ENCODE peak calls at places on chromosome 4, in seven cellular contexts. G is myocyte; U is substantia nigra; D is amygdala; N is Karpas-422; I is upper lobe of left lung; Z is activated T-cell treated with anti-CD3 and anti-CD28 coated beads, Interleukin-2, amount 50 U/mL, for 72 hours. K is an unnamed sample.

GRCh38 chr4:138959421-138959820 is 56.2 kb upstream of the NOCT start:
- DNase-seq in I (no peak), D (no peak), N (no peak), U (no peak), G (no peak), Z (no peak), K (no peak)

GRCh38 chr4:111649308-111649707 is 495.9 kb upstream of the FAM241A start:
- DNase-seq in N (no peak), I (no peak), G (no peak), U (no peak), Z (no peak), D (no peak), K (no peak)

GRCh38 chr4:53422367-53422766 is 44.9 kb downstream of the FIP1L1 start:
- DNase-seq in N (no peak), D (no peak), Z (no peak), G (no peak), I (no peak), U (no peak), K (no peak)

GRCh38 chr4:110610620-110610939 is 12.3 kb downstream of the PITX2 start:
- DNase-seq in D (no peak), I (no peak), U (no peak), G (no peak), Z (no peak), N (no peak), K (no peak)

GRCh38 chr4:76590847-76591281 is 155.8 kb downstream of the SHROOM3 start:
- DNase-seq in D (no peak), G (peak; percentile 86), N (no peak), Z (no peak), U (no peak), I (no peak), K (no peak)

GRCh38 chr4:8685831-8686230 is 93.3 kb downstream of the CPZ start:
- DNase-seq in I (no peak), N (no peak), G (no peak), D (no peak), U (no peak), Z (no peak), K (no peak)

GRCh38 chr4:184775854-184776555 is 42.1 kb upstream of the CENPU start:
- DNase-seq in D (no peak), U (no peak), N (no peak), I (no peak), G (no peak), Z (no peak), K (no peak)

GRCh38 chr4:165010487-165010886 is 21.3 kb upstream of the TRIM60 start:
- DNase-seq in U (no peak), I (no peak), G (no peak), N (no peak), Z (no peak), D (no peak), K (no peak)

GRCh38 chr4:123652501-123652900 is 255.9 kb downstream of the SPRY1 start:
- DNase-seq in Z (no peak), U (no peak), I (no peak), G (no peak), N (no peak), D (no peak), K (no peak)

GRCh38 chr4:107931775-107932321 is 499 bp downstream of the CYP2U1 start:
- DNase-seq in I (peak; percentile 21), G (no peak), Z (peak; percentile 43), D (peak; percentile 44), N (peak; percentile 57), U (peak; percentile 36), K (no peak)

GRCh38 chr4:5158391-5158770 is 107.1 kb downstream of the STK32B start:
- DNase-seq in N (no peak), I (no peak), D (no peak), U (no peak), G (no peak), Z (no peak), K (no peak)

GRCh38 chr4:105921301-105921700 is 26.0 kb downstream of the NPNT start:
- DNase-seq in G (no peak), D (no peak), Z (no peak), N (no peak), U (no peak), I (no peak), K (no peak)

GRCh38 chr4:168771251-168771650 is 238.8 kb downstream of the CBR4 start:
- DNase-seq in I (no peak), N (no peak), U (no peak), Z (no peak), G (no peak), D (no peak), K (no peak)

GRCh38 chr4:166655705-166656104 is 578.6 kb downstream of the SPOCK3 start:
- DNase-seq in N (no peak), I (no peak), Z (no peak), D (no peak), G (no peak), U (no peak), K (no peak)

GRCh38 chr4:111228396-111228795 is 605.5 kb upstream of the PITX2 start:
- DNase-seq in U (no peak), N (no peak), D (no peak), I (no peak), G (no peak), Z (no peak), K (no peak)

GRCh38 chr4:124955476-124955875 is 242.9 kb upstream of the ANKRD50 start:
- DNase-seq in Z (no peak), G (no peak), U (no peak), I (no peak), D (no peak), N (no peak), K (no peak)

GRCh38 chr4:168221298-168221697 is 97.3 kb downstream of the DDX60 start:
- DNase-seq in I (no peak), N (no peak), D (no peak), G (peak; percentile 86), U (no peak), Z (no peak), K (no peak)

GRCh38 chr4:118086334-118086733 is 52.0 kb downstream of the NDST3 start:
- DNase-seq in D (no peak), N (no peak), U (no peak), G (peak; percentile 15), I (no peak), Z (no peak), K (no peak)

GRCh38 chr4:181966084-181966483 is 277.1 kb upstream of the TENM3 start:
- DNase-seq in U (no peak), G (peak; percentile 94), I (no peak), N (no peak), Z (no peak), D (no peak), K (no peak)

GRCh38 chr4:181008164-181008563 is 1235.0 kb upstream of the TENM3 start:
- DNase-seq in N (no peak), G (peak; percentile 2), I (no peak), U (no peak), Z (no peak), D (no peak), K (no peak)

GRCh38 chr4:73520821-73521220 is 39.3 kb downstream of the AFM start:
- DNase-seq in D (no peak), G (peak; percentile 72), U (no peak), Z (no peak), I (no peak), N (peak; percentile 74), K (no peak)

GRCh38 chr4:150001815-150002214 is 76.4 kb upstream of the DCLK2 start:
- DNase-seq in Z (no peak), D (no peak), I (no peak), G (no peak), N (no peak), U (no peak), K (no peak)

GRCh38 chr4:127503111-127503510 is 129.6 kb upstream of the INTU start:
- DNase-seq in Z (no peak), D (no peak), N (no peak), G (no peak), I (no peak), U (no peak), K (no peak)

GRCh38 chr4:159487284-159487747 is 384.4 kb downstream of the RAPGEF2 start:
- DNase-seq in N (peak; percentile 84), G (peak; percentile 87), U (peak; percentile 43), Z (peak; percentile 36), I (peak; percentile 27), D (peak; percentile 30), K (peak; percentile 46)

GRCh38 chr4:110414590-110414989 is 61.4 kb upstream of the ENPEP start:
- DNase-seq in D (no peak), Z (no peak), I (no peak), U (no peak), N (no peak), G (no peak), K (no peak)

GRCh38 chr4:171896426-171896825 is 83.2 kb downstream of the GALNTL6 start:
- DNase-seq in G (no peak), U (no peak), Z (no peak), I (no peak), N (no peak), D (no peak), K (no peak)

GRCh38 chr4:38310446-38311043 is 350.3 kb downstream of the PTTG2 start:
- DNase-seq in G (peak; percentile 90), N (no peak), Z (peak; percentile 81), U (no peak), D (no peak), I (no peak), K (peak; percentile 90)

GRCh38 chr4:106096454-106096853 is 201.2 kb downstream of the NPNT start:
- DNase-seq in U (no peak), D (no peak), G (no peak), Z (no peak), N (no peak), I (no peak), K (no peak)